ENCODE peak calls at places on chromosomes 11 and 22, in ten cellular contexts. L is activated CD8-positive, alpha-beta memory T cell treated with anti-CD3 and anti-CD28 coated beads for 24 hours; A is NCI-H1417; I is Ammon's horn; T is head of caudate nucleus; Z is Right ventricle myocardium superior; G is left colon; X is anterior cingulate cortex; P is fibroblast of the aortic adventitia; C is astrocyte of the spinal cord. R is an unnamed sample.

GRCh38 chr22:30816413-30816812 is 121.7 kb downstream of the OSBP2 start:
- DNase-seq in L (no peak), A (no peak), I (no peak), T (no peak), Z (no peak), G (no peak), X (no peak), P (no peak), C (no peak), R (no peak)

GRCh38 chr22:22391543-22391942 is 117.0 kb downstream of the ZNF280B start:
- DNase-seq in L (no peak), A (no peak), I (no peak), T (no peak), Z (no peak), G (no peak), X (no peak), P (no peak), C (no peak), R (no peak)

GRCh38 chr11:129694538-129694937 is 121.1 kb upstream of the TMEM45B start:
- DNase-seq in L (no peak), A (no peak), I (no peak), T (no peak), Z (no peak), G (peak; percentile 16), X (no peak), P (no peak), C (no peak), R (no peak)

GRCh38 chr11:6992457-6993431 is 27.4 kb downstream of the ZNF214 start:
- DNase-seq in L (no peak), A (no peak), I (no peak), T (no peak), Z (no peak), G (no peak), X (no peak), P (peak; percentile 94), C (peak; percentile 94), R (no peak)

GRCh38 chr22:39170825-39171622 is 18.5 kb upstream of the CBX7 start:
- DNase-seq in L (peak; percentile 97), A (peak; percentile 79), I (peak; percentile 83), T (peak; percentile 87), Z (peak; percentile 90), G (peak; percentile 89), X (peak; percentile 26), P (peak; percentile 71), C (peak; percentile 64), R (peak; percentile 87)

GRCh38 chr11:116644948-116645305 is 127.9 kb downstream of the BUD13 start:
- DNase-seq in L (no peak), A (no peak), I (no peak), T (no peak), Z (no peak), G (no peak), X (no peak), P (no peak), C (no peak), R (no peak)

GRCh38 chr11:119262668-119263351 is 54.1 kb downstream of the MCAM start:
- DNase-seq in L (no peak), A (no peak), I (no peak), T (no peak), Z (no peak), G (no peak), X (no peak), P (peak; percentile 41), C (peak; percentile 47), R (no peak)

GRCh38 chr11:117572671-117573070 is 224.3 kb downstream of the DSCAML1 start:
- DNase-seq in L (no peak), A (peak; percentile 72), I (no peak), T (no peak), Z (no peak), G (no peak), X (no peak), P (no peak), C (no peak), R (no peak)

GRCh38 chr11:78350646-78351165 is 66.9 kb downstream of the GAB2 start:
- DNase-seq in L (no peak), A (peak; percentile 27), I (peak; percentile 84), T (peak; percentile 44), Z (no peak), G (no peak), X (no peak), P (peak; percentile 75), C (peak; percentile 66), R (no peak)

GRCh38 chr11:69380451-69380901 is 86.5 kb downstream of the MYEOV start:
- DNase-seq in L (no peak), A (no peak), I (no peak), T (no peak), Z (peak; percentile 34), G (no peak), X (no peak), P (no peak), C (no peak), R (no peak)

GRCh38 chr22:19146215-19146968 is 1.9 kb upstream of the ESS2 start:
- DNase-seq in L (no peak), A (no peak), I (no peak), T (no peak), Z (no peak), G (no peak), X (no peak), P (no peak), C (no peak), R (no peak)

GRCh38 chr22:24875862-24876506 is 70.0 kb downstream of the SGSM1 start:
- DNase-seq in L (no peak), A (no peak), I (no peak), T (no peak), Z (no peak), G (peak; percentile 18), X (no peak), P (peak; percentile 5), C (no peak), R (no peak)

GRCh38 chr22:49305215-49305965 is 522.3 kb downstream of the BRD1 start:
- DNase-seq in L (peak; percentile 89), A (peak; percentile 16), I (peak; percentile 67), T (peak; percentile 81), Z (peak; percentile 69), G (peak; percentile 60), X (peak; percentile 39), P (no peak), C (no peak), R (peak; percentile 56)

GRCh38 chr11:31106326-31106725 is 263.2 kb downstream of the DCDC1 start:
- DNase-seq in L (no peak), A (peak; percentile 91), I (no peak), T (no peak), Z (no peak), G (no peak), X (no peak), P (no peak), C (no peak), R (no peak)

GRCh38 chr22:24146190-24146616 is 35.1 kb upstream of the SUSD2 start:
- DNase-seq in L (no peak), A (peak; percentile 69), I (peak; percentile 51), T (no peak), Z (peak; percentile 65), G (peak; percentile 82), X (no peak), P (peak; percentile 80), C (peak; percentile 73), R (no peak)

GRCh38 chr22:47300698-47301405 is 538.4 kb downstream of the TBC1D22A start:
- DNase-seq in L (no peak), A (no peak), I (no peak), T (no peak), Z (peak; percentile 8), G (no peak), X (no peak), P (no peak), C (no peak), R (no peak)

GRCh38 chr11:10257478-10257877 is 36.5 kb downstream of the SBF2 start:
- DNase-seq in L (no peak), A (no peak), I (no peak), T (no peak), Z (no peak), G (no peak), X (no peak), P (no peak), C (no peak), R (no peak)

GRCh38 chr11:96622026-96622634 is 232.3 kb downstream of the JRKL start:
- DNase-seq in L (no peak), A (no peak), I (no peak), T (no peak), Z (no peak), G (no peak), X (no peak), P (no peak), C (no peak), R (no peak)